ENCODE peak calls at places on chromosomes 13 and 19, in nine cellular contexts. X, R, Q, B, I, J, N, E and H are unnamed samples.

GRCh38 chr13:42985312-42986175 is 6.5 kb downstream of the EPSTI1 start:
- DNase-seq in J (peak), Q (no peak), E (no peak), I (no peak), N (no peak), R (peak), B (no peak), X (no peak), H (no peak)

GRCh38 chr13:65977525-65977924 is 1252.6 kb downstream of the PCDH9 start:
- DNase-seq in R (no peak), Q (no peak), X (no peak), J (no peak), I (no peak), N (no peak), E (no peak), B (no peak), H (no peak)

GRCh38 chr13:85864963-85865530 is 65.8 kb upstream of the SLITRK6 start:
- DNase-seq in B (no peak), J (no peak), R (peak), N (no peak), Q (peak), E (no peak), I (peak), X (peak), H (peak)

GRCh38 chr13:28273919-28274318 is 135.6 kb downstream of the PAN3 start:
- DNase-seq in B (no peak), N (no peak), Q (no peak), R (no peak), J (peak), X (no peak), I (peak), E (no peak), H (no peak)

GRCh38 chr19:1489463-1489971 is 633 bp downstream of the PCSK4 start:
- DNase-seq in E (no peak), Q (no peak), N (no peak), R (no peak), X (no peak), J (no peak), I (no peak), B (no peak), H (no peak)

GRCh38 chr19:41323430-41324125 is 13.6 kb downstream of the CCDC97 start:
- DNase-seq in I (no peak), N (no peak), E (peak), X (no peak), R (peak), Q (peak), B (no peak), J (peak), H (no peak)

GRCh38 chr19:15256708-15257331 is 24.6 kb upstream of the EPHX3 start:
- DNase-seq in N (no peak), J (no peak), X (no peak), E (no peak), R (no peak), Q (no peak), I (no peak), B (no peak), H (no peak)

GRCh38 chr13:25466880-25467279 is 95.1 kb downstream of the ATP8A2 start:
- DNase-seq in J (no peak), X (no peak), E (no peak), R (no peak), Q (no peak), B (no peak), I (no peak), N (no peak), H (no peak)

GRCh38 chr13:27170521-27171243 is 929 bp downstream of the USP12 start:
- DNase-seq in B (peak), J (peak), N (no peak), E (no peak), Q (peak), X (peak), I (peak), R (no peak), H (peak)

GRCh38 chr19:40443930-40444180 is 280 bp downstream of the SERTAD3 start:
- DNase-seq in J (no peak), E (no peak), X (no peak), R (no peak), I (no peak), B (no peak), Q (peak), N (no peak), H (no peak)

GRCh38 chr19:676007-676342 is 217 bp upstream of the FSTL3 start:
- DNase-seq in X (no peak), E (no peak), B (no peak), I (no peak), R (no peak), J (no peak), Q (no peak), N (no peak), H (no peak)

GRCh38 chr19:54047626-54048025 is 16.1 kb downstream of the VSTM1 start:
- DNase-seq in N (no peak), R (no peak), I (no peak), E (no peak), J (no peak), B (no peak), Q (no peak), X (no peak), H (no peak)

GRCh38 chr13:99982021-99982740 is 597 bp downstream of the ZIC2 start:
- DNase-seq in Q (no peak), J (no peak), B (no peak), N (no peak), E (no peak), X (no peak), I (no peak), R (no peak), H (no peak)

GRCh38 chr19:10389863-10390262 is 9.5 kb upstream of the TYK2 start:
- DNase-seq in I (no peak), J (no peak), X (no peak), Q (peak), E (no peak), R (no peak), N (no peak), B (no peak), H (no peak)